ENCODE peak calls at places on chromosomes 13 and 19, in seven cellular contexts. O is HCT116, F is K562, P is SK-N-SH, A is HepG2, Q is GM12878, L is H1. M is an unnamed sample.
A peak's percentile ranks its signal among the peaks of the same experiment; 100 is the strongest.

GRCh38 chr19:43700368-43701015 is 15.4 kb upstream of the IRGC start:
- DNase-seq in O (no peak), P (no peak), A (no peak), Q (no peak), F (no peak), L (no peak), M (no peak)

GRCh38 chr19:45927565-45928261 is 13.1 kb upstream of the NANOS2 start:
- DNase-seq in F (peak; percentile 98), A (peak; percentile 92), L (peak; percentile 90), Q (peak; percentile 79), O (peak; percentile 93), P (peak; percentile 97), M (peak; percentile 94)

GRCh38 chr19:4352701-4353121 is 9.3 kb downstream of the MPND start:
- DNase-seq in P (peak; percentile 88), L (peak; percentile 83), O (no peak), Q (no peak), F (peak; percentile 72), A (peak; percentile 47), M (no peak)

GRCh38 chr13:73715114-73715909 is 418.9 kb downstream of the KLF12 start:
- DNase-seq in P (no peak), Q (peak; percentile 31), O (no peak), A (no peak), L (no peak), F (no peak), M (no peak)

GRCh38 chr19:55304279-55304978 is 20.6 kb downstream of the BRSK1 start:
- DNase-seq in P (peak; percentile 74), A (peak; percentile 50), Q (no peak), F (peak; percentile 71), L (peak; percentile 67), O (no peak), M (peak; percentile 72)

GRCh38 chr13:28658539-28658795 is 463 bp upstream of the POMP start:
- DNase-seq in L (no peak), A (no peak), O (no peak), F (no peak), Q (no peak), P (peak; percentile 38), M (no peak)

GRCh38 chr13:107860284-107860683 is 355.1 kb downstream of the LIG4 start:
- DNase-seq in L (no peak), F (peak; percentile 19), O (no peak), P (peak; percentile 42), Q (no peak), A (no peak), M (no peak)

GRCh38 chr13:99314640-99315176 is 7.5 kb upstream of the GPR183 start:
- DNase-seq in O (peak; percentile 96), Q (no peak), P (no peak), L (no peak), A (no peak), F (peak; percentile 18), M (no peak)

GRCh38 chr13:73228546-73228945 is 169.7 kb downstream of the KLF5 start:
- DNase-seq in F (no peak), A (no peak), Q (no peak), P (no peak), L (no peak), O (no peak), M (no peak)

GRCh38 chr19:35903550-35904179 is 1.3 kb downstream of the HCST start:
- DNase-seq in A (peak; percentile 52), L (peak; percentile 78), F (peak; percentile 88), O (no peak), Q (peak; percentile 84), P (peak; percentile 75), M (peak; percentile 33)

GRCh38 chr19:28341810-28342350 is 871.1 kb downstream of the UQCRFS1 start:
- DNase-seq in P (no peak), A (no peak), L (no peak), F (no peak), Q (no peak), O (no peak), M (no peak)

GRCh38 chr13:111949311-111949710 is 117.6 kb upstream of the SOX1 start:
- DNase-seq in F (no peak), L (peak; percentile 6), P (no peak), O (no peak), Q (no peak), A (no peak), M (no peak)

GRCh38 chr19:30602661-30603322 is 230.6 kb downstream of the ZNF536 start:
- DNase-seq in O (no peak), A (no peak), F (no peak), L (peak; percentile 13), P (no peak), Q (no peak), M (no peak)

GRCh38 chr19:18541258-18541991 is 1.9 kb downstream of the FKBP8 start:
- DNase-seq in P (no peak), O (no peak), F (no peak), L (no peak), Q (no peak), A (no peak), M (no peak)
- TF ChIP-seq JUND in P (no peak), O (no peak), F (no peak), L (no peak), Q (no peak), A (no peak), M (no peak)

GRCh38 chr19:57302020-57302465 is 18.2 kb upstream of the ZNF543 start:
- DNase-seq in F (no peak), L (no peak), O (no peak), Q (no peak), A (no peak), P (no peak), M (peak; percentile 62)
- TF ChIP-seq JUND in F (no peak), L (no peak), O (no peak), Q (no peak), A (no peak), P (no peak), M (no peak)

DNA sequence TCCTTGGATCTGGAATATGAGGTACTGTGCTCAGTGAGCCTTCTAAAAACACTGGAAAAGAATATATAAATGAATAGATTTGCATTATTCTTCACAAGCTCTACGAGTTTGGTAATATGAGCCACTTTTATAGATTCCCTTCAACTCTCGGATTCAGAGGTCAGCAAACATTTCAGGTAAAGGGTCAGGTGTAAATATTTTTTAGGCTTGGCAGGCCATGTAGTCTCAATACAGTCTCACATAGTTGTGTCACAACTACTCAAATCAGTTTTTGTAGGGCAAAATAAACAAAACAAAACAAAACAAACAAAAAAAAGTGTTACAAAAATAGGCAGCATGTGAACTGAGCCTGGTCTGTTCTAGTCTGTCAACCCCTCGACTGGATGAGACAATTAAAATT is 57.4 kb downstream of the PSPC1 start:
- DNase-seq in A (no peak), O (no peak), Q (no peak), P (no peak), F (no peak), L (no peak), M (no peak)
- TF ChIP-seq JUND in A (no peak), O (no peak), Q (no peak), P (no peak), F (no peak), L (no peak), M (no peak)

GRCh38 chr13:114237415-114238112 is 2.9 kb downstream of the CDC16 start:
- DNase-seq in A (no peak), Q (no peak), L (no peak), F (peak; percentile 16), P (no peak), O (no peak), M (no peak)
- TF ChIP-seq JUND in A (no peak), Q (no peak), L (no peak), F (peak; percentile 39), P (no peak), O (no peak), M (no peak)

DNA sequence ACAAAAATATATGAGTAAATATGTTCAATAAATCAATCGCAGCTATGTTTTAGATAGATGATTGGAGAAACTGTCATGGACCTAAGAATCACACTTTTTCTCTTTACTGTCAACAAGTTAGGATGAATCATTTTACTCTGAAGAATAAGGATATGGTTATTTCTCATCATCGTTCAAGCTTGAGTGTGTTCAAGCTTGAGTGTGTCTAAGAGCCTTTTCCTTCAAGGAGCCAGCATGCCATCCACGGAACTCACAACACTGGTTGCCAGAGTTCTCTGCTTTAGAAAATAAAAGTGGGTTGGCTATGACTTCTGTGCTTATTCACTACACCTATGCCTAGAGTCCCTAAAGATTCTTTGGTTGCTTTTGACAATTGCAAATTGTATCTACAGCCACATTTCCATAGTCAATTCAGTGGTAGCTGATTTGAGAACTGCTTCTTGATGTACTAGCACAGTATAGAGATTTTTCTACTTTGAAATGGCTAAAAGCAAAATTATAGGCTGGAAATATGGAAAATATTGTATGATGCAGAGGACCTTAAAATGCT is 58.1 kb upstream of the SCEL start:
- DNase-seq in Q (no peak), L (no peak), F (no peak), P (no peak), O (no peak), A (no peak), M (no peak)
- TF ChIP-seq JUND in Q (no peak), L (no peak), F (no peak), P (no peak), O (no peak), A (no peak), M (no peak)